ENCODE peak calls at places on chromosomes 13 and 19, in five cellular contexts. One of them, this sample, is unnamed.

GRCh38 chr13:48009298-48009697 is 8.2 kb upstream of the SUCLA2 start:
- DNase-seq in A549: peak
- DNase-seq in ovary: no peak
- DNase-seq in K562: no peak
- DNase-seq in sigmoid colon: no peak
- DNase-seq in this sample: no peak

GRCh38 chr19:40141546-40141945 is 49.7 kb upstream of the MAP3K10 start:
- DNase-seq in A549: no peak
- DNase-seq in ovary: no peak
- DNase-seq in K562: no peak
- DNase-seq in sigmoid colon: no peak
- DNase-seq in this sample: no peak

GRCh38 chr19:9060559-9061340 is 26.1 kb upstream of the OR1M1 start:
- DNase-seq in A549: no peak
- DNase-seq in ovary: no peak
- DNase-seq in K562: peak
- DNase-seq in sigmoid colon: no peak
- DNase-seq in this sample: no peak

GRCh38 chr13:36888645-36889044 is 31.4 kb downstream of the SMAD9 start:
- DNase-seq in A549: no peak
- DNase-seq in ovary: no peak
- DNase-seq in K562: no peak
- DNase-seq in sigmoid colon: no peak
- DNase-seq in this sample: no peak

GRCh38 chr19:1817553-1818179 is 5.6 kb upstream of the ATP8B3 start:
- DNase-seq in A549: no peak
- DNase-seq in ovary: no peak
- DNase-seq in K562: no peak
- DNase-seq in sigmoid colon: no peak
- DNase-seq in this sample: no peak

GRCh38 chr13:31835932-31836331 is 96.6 kb downstream of the RXFP2 start:
- DNase-seq in A549: no peak
- DNase-seq in ovary: no peak
- DNase-seq in K562: no peak
- DNase-seq in sigmoid colon: no peak
- DNase-seq in this sample: no peak

GRCh38 chr13:60654405-60654804 is 257.4 kb downstream of the TDRD3 start:
- DNase-seq in A549: no peak
- DNase-seq in ovary: no peak
- DNase-seq in K562: peak
- DNase-seq in sigmoid colon: no peak
- DNase-seq in this sample: peak

GRCh38 chr13:40120781-40121180 is 465.3 kb downstream of the COG6 start:
- DNase-seq in A549: no peak
- DNase-seq in ovary: no peak
- DNase-seq in K562: no peak
- DNase-seq in sigmoid colon: no peak
- DNase-seq in this sample: no peak

GRCh38 chr13:29465741-29466293 is 129.7 kb downstream of the SLC7A1 start:
- DNase-seq in A549: no peak
- DNase-seq in ovary: peak
- DNase-seq in K562: peak
- DNase-seq in sigmoid colon: peak
- DNase-seq in this sample: peak

GRCh38 chr13:45339867-45340266 is 1.1 kb downstream of the TPT1 start:
- DNase-seq in A549: no peak
- DNase-seq in ovary: no peak
- DNase-seq in K562: no peak
- DNase-seq in sigmoid colon: no peak
- DNase-seq in this sample: no peak

GRCh38 chr13:111916201-111916600 is 150.7 kb upstream of the SOX1 start:
- DNase-seq in A549: no peak
- DNase-seq in ovary: no peak
- DNase-seq in K562: no peak
- DNase-seq in sigmoid colon: peak
- DNase-seq in this sample: no peak

GRCh38 chr13:37194428-37194861 is 89.0 kb upstream of the CSNK1A1L start:
- DNase-seq in A549: no peak
- DNase-seq in ovary: no peak
- DNase-seq in K562: no peak
- DNase-seq in sigmoid colon: no peak
- DNase-seq in this sample: no peak

GRCh38 chr13:100208002-100208401 is 119.1 kb downstream of the PCCA start:
- DNase-seq in A549: no peak
- DNase-seq in ovary: no peak
- DNase-seq in K562: no peak
- DNase-seq in sigmoid colon: no peak
- DNase-seq in this sample: no peak

GRCh38 chr13:83722443-83722842 is 159.8 kb downstream of the SLITRK1 start:
- DNase-seq in A549: no peak
- DNase-seq in ovary: no peak
- DNase-seq in K562: no peak
- DNase-seq in sigmoid colon: no peak
- DNase-seq in this sample: no peak

GRCh38 chr19:32652893-32653625 is 21.9 kb downstream of the ANKRD27 start:
- DNase-seq in A549: no peak
- DNase-seq in ovary: peak
- DNase-seq in K562: no peak
- DNase-seq in sigmoid colon: peak
- DNase-seq in this sample: peak

GRCh38 chr13:27961227-27962085 is 7.7 kb downstream of the CDX2 start:
- DNase-seq in A549: no peak
- DNase-seq in ovary: no peak
- DNase-seq in K562: no peak
- DNase-seq in sigmoid colon: no peak
- DNase-seq in this sample: no peak

GRCh38 chr13:74218291-74218690 is 84.1 kb upstream of the KLF12 start:
- DNase-seq in A549: no peak
- DNase-seq in ovary: no peak
- DNase-seq in K562: no peak
- DNase-seq in sigmoid colon: no peak
- DNase-seq in this sample: no peak

GRCh38 chr13:33531484-33531883 is 245.9 kb upstream of the STARD13 start:
- DNase-seq in A549: no peak
- DNase-seq in ovary: no peak
- DNase-seq in K562: no peak
- DNase-seq in sigmoid colon: no peak
- DNase-seq in this sample: no peak

GRCh38 chr13:110882972-110883371 is 31.9 kb downstream of the ANKRD10 start:
- DNase-seq in A549: no peak
- DNase-seq in ovary: no peak
- DNase-seq in K562: no peak
- DNase-seq in sigmoid colon: no peak
- DNase-seq in this sample: no peak

GRCh38 chr19:33446156-33446917 is 72.8 kb downstream of the CEBPG start:
- DNase-seq in A549: no peak
- DNase-seq in ovary: no peak
- DNase-seq in K562: no peak
- DNase-seq in sigmoid colon: peak
- DNase-seq in this sample: no peak

GRCh38 chr19:45445139-45445538 is 21.4 kb upstream of the ERCC1 start:
- DNase-seq in A549: no peak
- DNase-seq in ovary: no peak
- DNase-seq in K562: no peak
- DNase-seq in sigmoid colon: no peak
- DNase-seq in this sample: no peak

GRCh38 chr19:45442927-45443461 is 19.3 kb upstream of the ERCC1 start:
- DNase-seq in A549: no peak
- DNase-seq in ovary: no peak
- DNase-seq in K562: peak
- DNase-seq in sigmoid colon: peak
- DNase-seq in this sample: peak

GRCh38 chr19:45446295-45446694 is 21.5 kb upstream of the FOSB start:
- DNase-seq in A549: no peak
- DNase-seq in ovary: no peak
- DNase-seq in K562: peak
- DNase-seq in sigmoid colon: no peak
- DNase-seq in this sample: no peak

GRCh38 chr19:45443462-45444317 is 20.0 kb upstream of the ERCC1 start:
- DNase-seq in A549: peak
- DNase-seq in ovary: peak
- DNase-seq in K562: peak
- DNase-seq in sigmoid colon: peak
- DNase-seq in this sample: peak

GRCh38 chr19:45444318-45445041 is 20.8 kb upstream of the ERCC1 start:
- DNase-seq in A549: peak
- DNase-seq in ovary: peak
- DNase-seq in K562: peak
- DNase-seq in sigmoid colon: peak
- DNase-seq in this sample: peak
- TF ChIP-seq EP300 in A549: no peak
- TF ChIP-seq EP300 in ovary: no peak
- TF ChIP-seq EP300 in K562: no peak
- TF ChIP-seq EP300 in sigmoid colon: no peak
- TF ChIP-seq EP300 in this sample: peak

DNA sequence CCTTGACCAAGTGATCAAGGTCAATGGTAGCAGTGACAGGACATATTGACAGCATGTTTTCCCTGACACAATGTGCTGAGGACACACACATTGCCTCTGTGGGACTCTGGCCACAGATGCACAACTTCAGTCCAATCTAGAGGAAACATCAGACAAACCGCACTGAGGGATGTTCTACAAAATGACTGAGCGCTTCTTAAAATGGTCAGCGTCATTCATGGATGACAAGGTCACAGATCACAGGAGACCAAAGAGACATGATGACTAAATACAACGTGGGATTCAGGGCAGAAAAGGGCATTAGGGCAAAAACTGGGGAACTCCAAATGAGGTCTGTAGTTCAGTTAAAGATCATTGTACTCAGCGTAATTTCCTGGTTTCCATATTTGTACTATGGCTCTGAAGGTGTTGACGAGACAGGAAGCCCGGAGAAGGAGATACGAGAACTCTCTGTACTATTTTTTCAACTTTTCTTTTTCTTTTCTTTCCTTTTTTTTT is 20.6 kb downstream of the PBX4 start:
- DNase-seq in A549: no peak
- DNase-seq in ovary: no peak
- DNase-seq in K562: peak
- DNase-seq in sigmoid colon: no peak
- DNase-seq in this sample: no peak
- TF ChIP-seq EP300 in A549: no peak
- TF ChIP-seq EP300 in ovary: no peak
- TF ChIP-seq EP300 in K562: no peak
- TF ChIP-seq EP300 in sigmoid colon: no peak
- TF ChIP-seq EP300 in this sample: no peak

DNA sequence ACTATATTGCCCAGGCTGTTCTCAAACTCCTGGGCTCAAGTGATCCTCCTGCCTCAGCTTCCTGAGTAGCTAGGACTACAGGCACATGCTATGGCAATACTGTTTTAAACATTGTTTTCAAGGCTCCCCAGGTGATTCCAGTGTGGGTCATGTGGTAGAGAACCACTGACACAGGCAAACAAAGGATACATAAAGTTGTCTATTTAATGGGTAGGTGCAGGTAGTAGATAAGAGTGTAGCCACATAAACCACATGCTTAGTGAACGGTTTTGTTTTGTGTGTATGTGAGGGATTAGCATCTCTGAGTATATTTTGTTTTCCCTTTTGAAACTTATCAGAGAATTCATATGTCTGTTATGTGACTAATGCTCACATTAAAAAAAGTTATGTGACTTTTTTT is 36.7 kb downstream of the USPL1 start:
- DNase-seq in A549: no peak
- DNase-seq in ovary: no peak
- DNase-seq in K562: peak
- DNase-seq in sigmoid colon: no peak
- DNase-seq in this sample: no peak
- TF ChIP-seq EP300 in A549: no peak
- TF ChIP-seq EP300 in ovary: no peak
- TF ChIP-seq EP300 in K562: no peak
- TF ChIP-seq EP300 in sigmoid colon: no peak
- TF ChIP-seq EP300 in this sample: no peak

GRCh38 chr19:18504886-18505610 is 16.8 kb downstream of the ELL start:
- DNase-seq in A549: no peak
- DNase-seq in ovary: no peak
- DNase-seq in K562: no peak
- DNase-seq in sigmoid colon: no peak
- DNase-seq in this sample: no peak
- TF ChIP-seq EP300 in A549: no peak
- TF ChIP-seq EP300 in ovary: no peak
- TF ChIP-seq EP300 in K562: no peak
- TF ChIP-seq EP300 in sigmoid colon: no peak
- TF ChIP-seq EP300 in this sample: no peak